ENCODE peak calls at places on chromosomes 4 and X, in nine cellular contexts. One of them, this sample, is unnamed.

GRCh38 chrX:134797390-134797700 is 139.1 kb upstream of the PLAC1 start:
- DNase-seq in adipocyte: no peak
- DNase-seq in amygdala: no peak
- DNase-seq in astrocyte of the hippocampus: no peak
- DNase-seq in tibial artery: no peak
- DNase-seq in stimulated activated naive B cell treated with anti-CD40 and anti-IgM and Interleukin-4, amounts not matched to agents 10 μg/mL and 1 μg/mL and 100 μg/mL, for 72 hours: no peak
- DNase-seq in AG08395: no peak
- DNase-seq in SW 1271: no peak
- DNase-seq in cardiac muscle cell: no peak
- DNase-seq in this sample: no peak

GRCh38 chr4:164977243-164978164 is at the start of gene TRIM61:
- DNase-seq in astrocyte of the hippocampus: peak
- DNase-seq in cardiac muscle cell: peak
- DNase-seq in amygdala: peak
- DNase-seq in tibial artery: peak
- DNase-seq in adipocyte: no peak
- DNase-seq in stimulated activated naive B cell treated with anti-CD40 and anti-IgM and Interleukin-4, amounts not matched to agents 10 μg/mL and 1 μg/mL and 100 μg/mL, for 72 hours: peak
- DNase-seq in SW 1271: no peak
- DNase-seq in AG08395: peak
- DNase-seq in this sample: peak

GRCh38 chrX:106397788-106398538 is 213.8 kb upstream of the RADX start:
- DNase-seq in tibial artery: no peak
- DNase-seq in astrocyte of the hippocampus: peak
- DNase-seq in stimulated activated naive B cell treated with anti-CD40 and anti-IgM and Interleukin-4, amounts not matched to agents 10 μg/mL and 1 μg/mL and 100 μg/mL, for 72 hours: no peak
- DNase-seq in amygdala: no peak
- DNase-seq in adipocyte: peak
- DNase-seq in AG08395: no peak
- DNase-seq in SW 1271: no peak
- DNase-seq in cardiac muscle cell: peak
- DNase-seq in this sample: no peak

GRCh38 chr4:142707397-142707796 is 138.7 kb downstream of the INPP4B start:
- DNase-seq in SW 1271: no peak
- DNase-seq in tibial artery: no peak
- DNase-seq in AG08395: no peak
- DNase-seq in amygdala: no peak
- DNase-seq in stimulated activated naive B cell treated with anti-CD40 and anti-IgM and Interleukin-4, amounts not matched to agents 10 μg/mL and 1 μg/mL and 100 μg/mL, for 72 hours: no peak
- DNase-seq in adipocyte: no peak
- DNase-seq in cardiac muscle cell: peak
- DNase-seq in astrocyte of the hippocampus: no peak
- DNase-seq in this sample: no peak

GRCh38 chr4:102527695-102528094 is 26.5 kb downstream of the NFKB1 start:
- DNase-seq in cardiac muscle cell: no peak
- DNase-seq in adipocyte: peak
- DNase-seq in stimulated activated naive B cell treated with anti-CD40 and anti-IgM and Interleukin-4, amounts not matched to agents 10 μg/mL and 1 μg/mL and 100 μg/mL, for 72 hours: no peak
- DNase-seq in amygdala: no peak
- DNase-seq in tibial artery: no peak
- DNase-seq in astrocyte of the hippocampus: no peak
- DNase-seq in AG08395: peak
- DNase-seq in SW 1271: no peak
- DNase-seq in this sample: peak

GRCh38 chr4:40233227-40233626 is 36.4 kb downstream of the RHOH start:
- DNase-seq in astrocyte of the hippocampus: no peak
- DNase-seq in tibial artery: no peak
- DNase-seq in SW 1271: no peak
- DNase-seq in stimulated activated naive B cell treated with anti-CD40 and anti-IgM and Interleukin-4, amounts not matched to agents 10 μg/mL and 1 μg/mL and 100 μg/mL, for 72 hours: no peak
- DNase-seq in AG08395: no peak
- DNase-seq in adipocyte: no peak
- DNase-seq in amygdala: no peak
- DNase-seq in cardiac muscle cell: no peak
- DNase-seq in this sample: no peak

GRCh38 chrX:70436380-70436779 is 8.3 kb upstream of the DLG3 start:
- DNase-seq in astrocyte of the hippocampus: no peak
- DNase-seq in tibial artery: no peak
- DNase-seq in SW 1271: no peak
- DNase-seq in AG08395: no peak
- DNase-seq in stimulated activated naive B cell treated with anti-CD40 and anti-IgM and Interleukin-4, amounts not matched to agents 10 μg/mL and 1 μg/mL and 100 μg/mL, for 72 hours: no peak
- DNase-seq in adipocyte: no peak
- DNase-seq in cardiac muscle cell: peak
- DNase-seq in amygdala: no peak
- DNase-seq in this sample: no peak

GRCh38 chrX:10129229-10129628 is 27.5 kb upstream of the CLCN4 start:
- DNase-seq in tibial artery: no peak
- DNase-seq in cardiac muscle cell: no peak
- DNase-seq in AG08395: no peak
- DNase-seq in adipocyte: no peak
- DNase-seq in astrocyte of the hippocampus: no peak
- DNase-seq in SW 1271: no peak
- DNase-seq in stimulated activated naive B cell treated with anti-CD40 and anti-IgM and Interleukin-4, amounts not matched to agents 10 μg/mL and 1 μg/mL and 100 μg/mL, for 72 hours: no peak
- DNase-seq in amygdala: no peak
- DNase-seq in this sample: no peak

This sample was measured in fibroblast of gingiva.